ENCODE peak calls at places on chromosomes 3 and 15, in four cellular contexts. One of them, this sample, is unnamed.

GRCh38 chr3:182792901-182793662 is at the start of gene ATP11B:
- DNase-seq in mesendoderm: peak
- DNase-seq in H9: peak
- DNase-seq in H1: peak
- DNase-seq in this sample: peak

GRCh38 chr15:68054658-68055223 is 626 bp downstream of the PIAS1 start:
- DNase-seq in mesendoderm: peak
- DNase-seq in H9: peak
- DNase-seq in H1: peak
- DNase-seq in this sample: peak

GRCh38 chr3:38354588-38355344 is 8.2 kb downstream of the XYLB start:
- DNase-seq in mesendoderm: no peak
- DNase-seq in H9: no peak
- DNase-seq in H1: no peak
- DNase-seq in this sample: peak

GRCh38 chr3:181631901-181632300 is 79.8 kb upstream of the SOX2 start:
- DNase-seq in mesendoderm: no peak
- DNase-seq in H9: no peak
- DNase-seq in H1: no peak
- DNase-seq in this sample: no peak

GRCh38 chr15:57320543-57321220 is 55.6 kb upstream of the CGNL1 start:
- DNase-seq in mesendoderm: no peak
- DNase-seq in H9: no peak
- DNase-seq in H1: no peak
- DNase-seq in this sample: peak

GRCh38 chr3:168002786-168003368 is 92.8 kb downstream of the GOLIM4 start:
- DNase-seq in mesendoderm: no peak
- DNase-seq in H9: no peak
- DNase-seq in H1: no peak
- DNase-seq in this sample: peak

GRCh38 chr15:69757186-69757585 is 304.6 kb downstream of the RPLP1 start:
- DNase-seq in mesendoderm: no peak
- DNase-seq in H9: no peak
- DNase-seq in H1: no peak
- DNase-seq in this sample: peak

GRCh38 chr3:15646924-15647511 is 45.5 kb downstream of the BTD start:
- DNase-seq in mesendoderm: peak
- DNase-seq in H9: no peak
- DNase-seq in H1: no peak
- DNase-seq in this sample: peak

GRCh38 chr15:42716626-42717025 is 20.3 kb downstream of the CDAN1 start:
- DNase-seq in mesendoderm: no peak
- DNase-seq in H9: no peak
- DNase-seq in H1: no peak
- DNase-seq in this sample: peak

GRCh38 chr3:111582114-111582461 is 13.1 kb downstream of the ZBED2 start:
- DNase-seq in mesendoderm: peak
- DNase-seq in H9: no peak
- DNase-seq in H1: no peak
- DNase-seq in this sample: peak

GRCh38 chr3:138434276-138434874 is at the start of gene ESYT3:
- DNase-seq in mesendoderm: peak
- DNase-seq in H9: peak
- DNase-seq in H1: peak
- DNase-seq in this sample: peak

GRCh38 chr3:139571744-139572143 is 32.2 kb upstream of the RBP1 start:
- DNase-seq in mesendoderm: no peak
- DNase-seq in H9: no peak
- DNase-seq in H1: no peak
- DNase-seq in this sample: no peak

GRCh38 chr3:104628185-104628789 is 738.4 kb upstream of the ALCAM start:
- DNase-seq in mesendoderm: peak
- DNase-seq in H9: no peak
- DNase-seq in H1: no peak
- DNase-seq in this sample: peak

GRCh38 chr3:10804183-10804648 is 11.8 kb upstream of the SLC6A11 start:
- DNase-seq in mesendoderm: peak
- DNase-seq in H9: no peak
- DNase-seq in H1: no peak
- DNase-seq in this sample: no peak

GRCh38 chr3:128323206-128324081 is 143.2 kb downstream of the DNAJB8 start:
- DNase-seq in mesendoderm: no peak
- DNase-seq in H9: peak
- DNase-seq in H1: peak
- DNase-seq in this sample: no peak

GRCh38 chr3:34396945-34397344 is 598.5 kb downstream of the PDCD6IP start:
- DNase-seq in mesendoderm: no peak
- DNase-seq in H9: no peak
- DNase-seq in H1: no peak
- DNase-seq in this sample: no peak

GRCh38 chr3:196604548-196604947 is 34.9 kb upstream of the NRROS start:
- DNase-seq in mesendoderm: no peak
- DNase-seq in H9: no peak
- DNase-seq in H1: peak
- DNase-seq in this sample: no peak

GRCh38 chr15:101579766-101580165 is 72.4 kb downstream of the TM2D3 start:
- DNase-seq in mesendoderm: no peak
- DNase-seq in H9: no peak
- DNase-seq in H1: no peak
- DNase-seq in this sample: peak

GRCh38 chr3:170802164-170803151 is 67.5 kb downstream of the RPL22L1 start:
- DNase-seq in mesendoderm: peak
- DNase-seq in H9: no peak
- DNase-seq in H1: no peak
- DNase-seq in this sample: peak

GRCh38 chr3:40243056-40243455 is 66.5 kb upstream of the EIF1B start:
- DNase-seq in mesendoderm: no peak
- DNase-seq in H9: no peak
- DNase-seq in H1: no peak
- DNase-seq in this sample: no peak

GRCh38 chr3:129626744-129627349 is 20.4 kb upstream of the PLXND1 start:
- DNase-seq in mesendoderm: peak
- DNase-seq in H9: peak
- DNase-seq in H1: peak
- DNase-seq in this sample: peak

GRCh38 chr3:79937567-79937966 is 169.8 kb upstream of the ROBO1 start:
- DNase-seq in mesendoderm: peak
- DNase-seq in H9: no peak
- DNase-seq in H1: no peak
- DNase-seq in this sample: no peak

GRCh38 chr3:152071924-152072323 is 196.8 kb upstream of the MBNL1 start:
- DNase-seq in mesendoderm: peak
- DNase-seq in H9: no peak
- DNase-seq in H1: no peak
- DNase-seq in this sample: peak

GRCh38 chr3:171013822-171014748 is 12.4 kb downstream of the SLC2A2 start:
- DNase-seq in mesendoderm: no peak
- DNase-seq in H9: no peak
- DNase-seq in H1: no peak
- DNase-seq in this sample: no peak

GRCh38 chr15:90031231-90031791 is 30.2 kb downstream of the ZNF710 start:
- DNase-seq in mesendoderm: peak
- DNase-seq in H9: no peak
- DNase-seq in H1: no peak
- DNase-seq in this sample: peak

GRCh38 chr3:21766002-21766401 is 15.0 kb upstream of the ZNF385D start:
- DNase-seq in mesendoderm: no peak
- DNase-seq in H9: no peak
- DNase-seq in H1: no peak
- DNase-seq in this sample: no peak

GRCh38 chr3:8421267-8421666 is 80.4 kb upstream of the LMCD1 start:
- DNase-seq in mesendoderm: peak
- DNase-seq in H9: no peak
- DNase-seq in H1: no peak
- DNase-seq in this sample: no peak

GRCh38 chr15:99453646-99454045 is 112.1 kb upstream of the MEF2A start:
- DNase-seq in mesendoderm: no peak
- DNase-seq in H9: no peak
- DNase-seq in H1: no peak
- DNase-seq in this sample: no peak

GRCh38 chr3:14564741-14565140 is 24.6 kb upstream of the GRIP2 start:
- DNase-seq in mesendoderm: no peak
- DNase-seq in H9: peak
- DNase-seq in H1: no peak
- DNase-seq in this sample: no peak

GRCh38 chr3:174431717-174432116 is 427.4 kb upstream of the NAALADL2 start:
- DNase-seq in mesendoderm: no peak
- DNase-seq in H9: no peak
- DNase-seq in H1: no peak
- DNase-seq in this sample: peak

GRCh38 chr15:78047631-78048409 is 29.7 kb downstream of the TBC1D2B start:
- DNase-seq in mesendoderm: no peak
- DNase-seq in H9: no peak
- DNase-seq in H1: no peak
- DNase-seq in this sample: peak

DNA sequence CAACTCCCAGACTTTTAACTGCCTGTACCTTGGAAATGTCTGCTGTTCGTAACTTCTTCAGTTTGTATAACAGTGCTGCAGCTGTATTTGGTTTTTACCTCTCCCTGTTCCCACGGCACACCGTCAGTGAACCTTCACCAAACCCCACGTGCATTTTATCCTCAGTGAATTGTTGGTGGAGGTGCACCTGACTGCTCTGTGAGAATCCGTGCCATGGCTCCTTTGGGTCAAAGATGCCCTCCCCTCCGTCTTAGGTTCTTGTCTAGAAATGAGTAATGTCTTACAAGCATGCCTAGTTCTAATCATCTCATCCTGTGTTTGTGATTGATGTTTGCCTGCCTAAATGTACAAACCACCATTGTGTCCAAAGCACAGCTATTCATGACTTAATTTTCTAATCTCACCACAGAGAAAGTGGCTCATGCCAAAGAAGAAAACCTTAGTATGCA is 28.2 kb downstream of the TPM1 start:
- DNase-seq in mesendoderm: no peak
- DNase-seq in H9: no peak
- DNase-seq in H1: no peak
- DNase-seq in this sample: no peak
- H3K56ac ChIP-seq in mesendoderm: no peak
- H3K56ac ChIP-seq in H9: no peak
- H3K56ac ChIP-seq in H1: no peak
- H3K56ac ChIP-seq in this sample: no peak

GRCh38 chr3:187693431-187693830 is 8.9 kb downstream of the RTP2 start:
- DNase-seq in mesendoderm: no peak
- DNase-seq in H9: no peak
- DNase-seq in H1: no peak
- DNase-seq in this sample: no peak
- H3K56ac ChIP-seq in mesendoderm: no peak
- H3K56ac ChIP-seq in H9: no peak
- H3K56ac ChIP-seq in H1: no peak
- H3K56ac ChIP-seq in this sample: no peak

DNA sequence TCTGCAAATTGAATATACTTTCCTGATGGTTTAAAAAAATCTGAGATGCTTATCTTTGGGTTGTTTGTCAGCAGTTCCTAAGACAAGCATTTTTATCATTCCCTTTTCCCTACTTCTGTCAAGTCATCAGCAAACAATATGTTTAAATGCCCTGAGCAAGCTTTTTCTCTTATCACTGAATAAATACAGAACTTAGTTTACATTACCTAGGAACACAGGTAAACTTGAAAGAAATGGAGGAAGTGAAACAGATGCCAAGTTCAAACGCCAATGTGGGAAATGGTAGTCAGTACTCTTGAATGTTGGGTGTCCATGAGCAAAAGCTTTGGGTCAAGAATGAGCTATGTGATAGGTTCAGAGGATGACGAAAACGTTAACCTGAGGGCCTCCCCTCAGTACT is 17.2 kb upstream of the TCAIM start:
- DNase-seq in mesendoderm: peak
- DNase-seq in H9: no peak
- DNase-seq in H1: no peak
- DNase-seq in this sample: no peak
- H3K56ac ChIP-seq in mesendoderm: no peak
- H3K56ac ChIP-seq in H9: no peak
- H3K56ac ChIP-seq in H1: no peak
- H3K56ac ChIP-seq in this sample: no peak

GRCh38 chr3:22907796-22908195 is 295.3 kb upstream of the UBE2E2 start:
- DNase-seq in mesendoderm: no peak
- DNase-seq in H9: no peak
- DNase-seq in H1: no peak
- DNase-seq in this sample: no peak

GRCh38 chr3:22908974-22909507 is 294.1 kb upstream of the UBE2E2 start:
- DNase-seq in mesendoderm: peak
- DNase-seq in H9: no peak
- DNase-seq in H1: no peak
- DNase-seq in this sample: no peak
- H3K56ac ChIP-seq in mesendoderm: no peak
- H3K56ac ChIP-seq in H9: no peak
- H3K56ac ChIP-seq in H1: no peak
- H3K56ac ChIP-seq in this sample: no peak

GRCh38 chr3:7377103-7377502 is 516.2 kb downstream of the GRM7 start:
- DNase-seq in mesendoderm: no peak
- DNase-seq in H9: no peak
- DNase-seq in H1: no peak
- DNase-seq in this sample: no peak
- H3K56ac ChIP-seq in mesendoderm: no peak
- H3K56ac ChIP-seq in H9: no peak
- H3K56ac ChIP-seq in H1: no peak
- H3K56ac ChIP-seq in this sample: no peak

GRCh38 chr15:25441111-25441510 is 2.3 kb upstream of the UBE3A start:
- DNase-seq in mesendoderm: no peak
- DNase-seq in H9: no peak
- DNase-seq in H1: no peak
- DNase-seq in this sample: no peak
- H3K56ac ChIP-seq in mesendoderm: no peak
- H3K56ac ChIP-seq in H9: no peak
- H3K56ac ChIP-seq in H1: no peak
- H3K56ac ChIP-seq in this sample: no peak

DNA sequence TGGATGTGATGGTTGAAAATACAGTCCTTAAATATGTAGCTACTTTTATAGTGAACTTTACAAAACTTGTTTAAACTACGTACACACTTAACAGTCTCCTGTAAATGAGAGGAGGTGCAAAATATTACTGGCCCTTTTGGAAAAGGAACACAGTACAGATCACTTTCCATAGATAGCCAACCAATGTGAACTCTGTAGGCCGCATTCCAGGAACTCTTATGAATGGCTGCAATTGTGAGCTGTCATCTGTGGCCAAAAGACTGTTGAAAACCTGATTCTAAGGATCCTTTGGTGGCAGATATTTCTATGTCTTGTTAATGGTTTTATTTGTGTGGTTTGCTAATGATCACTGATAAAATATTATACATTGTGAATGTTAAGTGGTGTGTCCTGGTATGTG is 6.2 kb downstream of the TSC22D2 start:
- DNase-seq in mesendoderm: peak
- DNase-seq in H9: no peak
- DNase-seq in H1: no peak
- DNase-seq in this sample: peak
- H3K56ac ChIP-seq in mesendoderm: no peak
- H3K56ac ChIP-seq in H9: no peak
- H3K56ac ChIP-seq in H1: no peak
- H3K56ac ChIP-seq in this sample: peak

GRCh38 chr3:118884748-118885206 is 149.9 kb downstream of the IGSF11 start:
- DNase-seq in mesendoderm: peak
- DNase-seq in H9: peak
- DNase-seq in H1: peak
- DNase-seq in this sample: peak
- H3K56ac ChIP-seq in mesendoderm: no peak
- H3K56ac ChIP-seq in H9: no peak
- H3K56ac ChIP-seq in H1: no peak
- H3K56ac ChIP-seq in this sample: no peak